ENCODE peak calls at places on chromosomes 12 and 14, in six cellular contexts. W is MM.1S, J is foreskin keratinocyte, D is cardiac fibroblast, H is MCF 10A, R is tibial nerve. F is an unnamed sample.
A peak's percentile ranks its signal among the peaks of the same experiment; 100 is the strongest.

GRCh38 chr14:102805454-102805891 is 28.2 kb downstream of the TRAF3 start:
- DNase-seq in W (peak; percentile 71), J (no peak), D (peak; percentile 52), H (peak; percentile 76), R (no peak), F (no peak)

GRCh38 chr12:42284876-42285275 is 41.0 kb downstream of the ZCRB1 start:
- DNase-seq in W (no peak), J (peak; percentile 6), D (peak; percentile 47), H (peak; percentile 5), R (no peak), F (no peak)

GRCh38 chr12:121537814-121538698 is 42.8 kb downstream of the KDM2B start:
- DNase-seq in W (peak; percentile 19), J (no peak), D (no peak), H (no peak), R (no peak), F (peak; percentile 20)

GRCh38 chr12:52181757-52182156 is 10.1 kb downstream of the KRT80 start:
- DNase-seq in W (no peak), J (peak; percentile 50), D (peak; percentile 66), H (peak; percentile 84), R (no peak), F (no peak)

GRCh38 chr14:104879201-104879982 is 14.3 kb downstream of the CEP170B start:
- DNase-seq in W (no peak), J (no peak), D (no peak), H (no peak), R (no peak), F (no peak)

GRCh38 chr12:95051241-95051640 is 22.2 kb downstream of the NR2C1 start:
- DNase-seq in W (no peak), J (no peak), D (no peak), H (no peak), R (no peak), F (no peak)

GRCh38 chr14:33951183-33951840 is 438 bp upstream of the EGLN3 start:
- DNase-seq in W (no peak), J (no peak), D (no peak), H (no peak), R (no peak), F (no peak)

GRCh38 chr12:107368586-107368985 is 275.2 kb upstream of the CRY1 start:
- DNase-seq in W (no peak), J (no peak), D (no peak), H (no peak), R (no peak), F (no peak)

GRCh38 chr12:25472453-25472852 is 80.6 kb downstream of the LMNTD1 start:
- DNase-seq in W (no peak), J (no peak), D (no peak), H (no peak), R (no peak), F (no peak)

GRCh38 chr12:120101182-120101581 is 15.4 kb downstream of the RAB35 start:
- DNase-seq in W (peak; percentile 67), J (no peak), D (no peak), H (no peak), R (no peak), F (no peak)

GRCh38 chr12:13422291-13422690 is 225.8 kb downstream of the EMP1 start:
- DNase-seq in W (no peak), J (no peak), D (no peak), H (no peak), R (no peak), F (no peak)

GRCh38 chr14:21069388-21070082 is 569 bp upstream of the ARHGEF40 start:
- DNase-seq in W (no peak), J (no peak), D (peak; percentile 28), H (no peak), R (peak; percentile 39), F (no peak)

GRCh38 chr12:132972374-132972773 is 13.8 kb upstream of the ZNF26 start:
- DNase-seq in W (no peak), J (no peak), D (no peak), H (no peak), R (no peak), F (no peak)

GRCh38 chr14:21997300-21997699 is 323.7 kb upstream of the OR4E1 start:
- DNase-seq in W (peak; percentile 59), J (peak; percentile 45), D (peak; percentile 3), H (peak; percentile 46), R (no peak), F (no peak)

GRCh38 chr12:82326905-82327503 is 31.2 kb downstream of the CCDC59 start:
- DNase-seq in W (peak; percentile 23), J (peak; percentile 9), D (peak; percentile 60), H (peak; percentile 54), R (no peak), F (no peak)
- TF ChIP-seq CTCF in W (peak; percentile 45), J (peak; percentile 70), D (peak; percentile 48), H (peak; percentile 55), R (peak; percentile 35), F (peak; percentile 79)

GRCh38 chr12:110227138-110227537 is 53.9 kb upstream of the ATP2A2 start:
- DNase-seq in W (no peak), J (no peak), D (no peak), H (no peak), R (no peak), F (no peak)

GRCh38 chr12:110223777-110224378 is 57.2 kb upstream of the ATP2A2 start:
- DNase-seq in W (no peak), J (peak; percentile 99), D (peak; percentile 70), H (peak; percentile 91), R (no peak), F (no peak)

GRCh38 chr12:110222027-110222426 is 59.0 kb upstream of the ATP2A2 start:
- DNase-seq in W (no peak), J (no peak), D (no peak), H (no peak), R (no peak), F (no peak)

GRCh38 chr12:110222433-110222832 is 58.6 kb upstream of the ATP2A2 start:
- DNase-seq in W (no peak), J (no peak), D (no peak), H (no peak), R (no peak), F (no peak)

GRCh38 chr12:110224379-110225304 is 56.4 kb upstream of the ATP2A2 start:
- DNase-seq in W (peak; percentile 6), J (peak; percentile 84), D (peak; percentile 91), H (peak; percentile 85), R (peak; percentile 25), F (no peak)
- TF ChIP-seq CTCF in W (peak; percentile 14), J (peak; percentile 87), D (peak; percentile 74), H (peak; percentile 42), R (peak; percentile 40), F (peak; percentile 50)

DNA sequence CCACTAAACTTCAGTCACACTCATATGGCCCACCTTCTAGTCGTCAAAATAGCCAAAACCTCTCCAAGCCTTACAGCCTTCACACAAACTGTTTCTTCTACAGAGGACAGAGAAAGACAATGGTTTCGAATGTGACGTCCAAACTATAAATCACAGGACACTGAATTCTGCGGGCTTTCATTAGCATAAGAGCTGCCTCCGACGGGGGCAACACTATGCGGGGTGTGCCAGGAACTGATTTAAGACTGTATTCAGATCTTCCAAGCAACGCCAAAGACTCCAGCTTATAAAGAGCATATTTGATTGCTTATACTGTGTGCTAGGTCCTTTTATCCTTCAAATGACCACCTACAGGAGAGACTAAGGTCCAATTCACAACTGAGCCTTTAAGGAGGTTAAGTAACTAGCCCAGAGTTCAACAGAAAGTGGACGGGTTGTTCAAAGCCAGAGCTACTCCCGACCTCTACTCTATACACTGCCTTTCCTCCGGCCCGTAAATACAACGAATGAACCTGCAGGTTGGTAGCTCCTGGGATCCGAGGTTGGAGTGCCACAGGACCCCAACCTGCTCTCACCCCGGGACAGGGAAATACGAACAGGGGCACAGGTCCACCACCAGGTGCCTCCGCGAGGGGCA is 574 bp downstream of the L2HGDH start:
- DNase-seq in W (no peak), J (no peak), D (no peak), H (no peak), R (peak; percentile 19), F (no peak)
- TF ChIP-seq CTCF in W (peak; percentile 42), J (peak; percentile 57), D (peak; percentile 41), H (peak; percentile 42), R (no peak), F (peak; percentile 81)

DNA sequence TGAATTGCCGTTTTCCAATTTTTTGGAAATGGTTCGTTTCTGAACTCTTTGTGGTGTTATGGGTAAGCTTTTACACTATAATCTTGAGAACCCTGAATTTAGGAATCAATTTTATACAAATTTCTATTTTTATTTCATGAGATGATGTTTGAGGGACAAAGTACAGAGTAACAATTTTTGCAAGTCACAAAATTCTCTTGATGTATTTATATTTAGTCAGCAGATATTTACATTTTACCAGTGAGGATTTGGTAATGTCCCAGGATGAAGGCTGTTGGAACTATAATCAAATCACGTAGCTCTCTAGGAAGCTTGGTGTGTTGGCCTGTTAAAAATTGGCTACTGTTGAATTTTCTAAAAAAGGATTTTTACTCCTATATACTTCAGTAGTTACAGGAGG is 24.2 kb downstream of the GPATCH2L start:
- DNase-seq in W (no peak), J (no peak), D (no peak), H (no peak), R (no peak), F (no peak)
- TF ChIP-seq CTCF in W (no peak), J (no peak), D (no peak), H (no peak), R (no peak), F (no peak)

GRCh38 chr14:72154645-72155378 is 222.6 kb downstream of the RGS6 start:
- DNase-seq in W (no peak), J (no peak), D (no peak), H (no peak), R (peak; percentile 76), F (no peak)
- TF ChIP-seq CTCF in W (no peak), J (no peak), D (no peak), H (no peak), R (no peak), F (no peak)

GRCh38 chr12:112506513-112507166 is 87.9 kb downstream of the PTPN11 start:
- DNase-seq in W (no peak), J (no peak), D (no peak), H (no peak), R (no peak), F (no peak)
- TF ChIP-seq CTCF in W (no peak), J (no peak), D (no peak), H (no peak), R (no peak), F (peak; percentile 20)

GRCh38 chr12:2163172-2163927 is 110.6 kb downstream of the CACNA1C start:
- DNase-seq in W (no peak), J (no peak), D (peak; percentile 89), H (peak; percentile 53), R (peak; percentile 77), F (no peak)
- TF ChIP-seq CTCF in W (no peak), J (no peak), D (no peak), H (no peak), R (no peak), F (no peak)

GRCh38 chr14:34981743-34982420 is 910 bp upstream of the SRP54 start:
- DNase-seq in W (peak; percentile 16), J (no peak), D (peak; percentile 58), H (peak; percentile 55), R (peak; percentile 7), F (no peak)
- TF ChIP-seq CTCF in W (peak; percentile 6), J (no peak), D (peak; percentile 49), H (no peak), R (no peak), F (peak; percentile 28)

F was measured in progenitor cell of endocrine pancreas.